ENCODE peak calls at places on chromosomes 12 and 14, in eight cellular contexts. T is tibial nerve; K is CD8-positive, alpha-beta T cell; F is astrocyte; C is cardiac muscle cell; N is fibroblast of lung; R is right atrium auricular region; J is lower lobe of right lung. G is an unnamed sample.

GRCh38 chr12:25186788-25187397 is 8.1 kb downstream of the DNAI7 start:
- DNase-seq in K (no peak), T (no peak), R (no peak), F (peak; percentile 67), N (peak; percentile 73), C (no peak), J (no peak), G (no peak)

GRCh38 chr12:48118491-48118890 is 673 bp upstream of the PFKM start:
- DNase-seq in K (no peak), F (no peak), C (peak; percentile 11), J (no peak), T (no peak), R (no peak), N (no peak), G (no peak)

GRCh38 chr12:51888316-51889215 is 663 bp downstream of the ANKRD33 start:
- DNase-seq in C (no peak), N (no peak), F (no peak), T (no peak), J (no peak), R (no peak), K (no peak), G (no peak)

GRCh38 chr12:25682421-25682820 is 129.3 kb upstream of the LMNTD1 start:
- DNase-seq in K (no peak), F (no peak), T (no peak), C (no peak), N (peak; percentile 13), J (no peak), R (no peak), G (no peak)

GRCh38 chr12:15584366-15585041 is 204.7 kb downstream of the EPS8 start:
- DNase-seq in J (no peak), F (peak; percentile 53), R (no peak), K (no peak), T (no peak), N (peak; percentile 71), C (peak; percentile 87), G (no peak)

GRCh38 chr12:1552978-1553471 is 41.4 kb downstream of the FBXL14 start:
- DNase-seq in F (peak; percentile 18), N (no peak), K (no peak), C (no peak), R (no peak), T (no peak), J (no peak), G (no peak)

GRCh38 chr12:115767921-115768320 is 509.6 kb downstream of the MED13L start:
- DNase-seq in K (no peak), N (no peak), R (no peak), F (no peak), C (no peak), J (no peak), T (no peak), G (no peak)

GRCh38 chr12:28909291-28909690 is 239.8 kb upstream of the FAR2 start:
- DNase-seq in F (peak; percentile 47), R (no peak), J (no peak), T (no peak), K (no peak), N (peak; percentile 60), C (no peak), G (no peak)

GRCh38 chr12:49930515-49931288 is 19.8 kb upstream of the AQP2 start:
- DNase-seq in R (no peak), N (peak; percentile 72), J (no peak), K (no peak), C (peak; percentile 69), T (no peak), F (peak; percentile 68), G (no peak)

GRCh38 chr12:84891106-84891838 is 21.3 kb downstream of the SLC6A15 start:
- DNase-seq in J (no peak), C (peak; percentile 14), F (no peak), R (no peak), N (no peak), T (no peak), K (no peak), G (no peak)

GRCh38 chr12:102769323-102769916 is 147.6 kb downstream of the PAH start:
- DNase-seq in R (peak; percentile 79), K (no peak), T (peak; percentile 55), F (peak; percentile 26), N (peak; percentile 38), C (peak; percentile 76), J (no peak), G (peak; percentile 36)

GRCh38 chr14:44847910-44848309 is 113.8 kb downstream of the KLHL28 start:
- DNase-seq in J (no peak), R (no peak), C (peak; percentile 22), K (no peak), N (peak; percentile 46), T (no peak), F (peak; percentile 42), G (no peak)

GRCh38 chr12:53791735-53792326 is 40.1 kb upstream of the CISTR start:
- DNase-seq in N (no peak), J (no peak), T (no peak), K (no peak), F (no peak), R (no peak), C (no peak), G (no peak)

GRCh38 chr12:30047499-30048262 is 263.9 kb upstream of the TMTC1 start:
- DNase-seq in J (no peak), N (peak; percentile 74), K (no peak), T (no peak), R (no peak), C (peak; percentile 65), F (peak; percentile 67), G (no peak)

GRCh38 chr12:58811346-58811745 is 109.0 kb downstream of the LRIG3 start:
- DNase-seq in R (no peak), J (no peak), C (no peak), N (no peak), T (no peak), F (no peak), K (no peak), G (peak; percentile 30)

GRCh38 chr14:34874386-34875030 is 652 bp downstream of the BAZ1A start:
- DNase-seq in R (no peak), N (peak; percentile 51), J (peak; percentile 77), F (peak; percentile 11), C (peak; percentile 56), T (peak; percentile 23), K (peak; percentile 28), G (peak; percentile 50)

GRCh38 chr14:99212199-99212598 is 59.8 kb downstream of the BCL11B start:
- DNase-seq in R (no peak), N (no peak), F (no peak), K (no peak), C (no peak), J (no peak), T (no peak), G (no peak)

GRCh38 chr14:90281261-90281660 is 24.9 kb downstream of the PSMC1 start:
- DNase-seq in F (peak; percentile 84), K (no peak), R (no peak), J (no peak), N (peak; percentile 90), T (no peak), C (peak; percentile 54), G (no peak)

GRCh38 chr14:101063121-101063520 is 159.6 kb upstream of the RTL1 start:
- DNase-seq in N (no peak), R (no peak), J (no peak), F (no peak), K (no peak), C (no peak), T (no peak), G (no peak)

GRCh38 chr12:2498961-2499500 is 295.7 kb upstream of the FKBP4 start:
- DNase-seq in F (no peak), K (no peak), N (no peak), R (no peak), C (no peak), T (no peak), J (no peak), G (no peak)

GRCh38 chr14:23058654-23059504 is 1.6 kb upstream of the CDH24 start:
- DNase-seq in C (no peak), R (no peak), T (no peak), F (no peak), N (no peak), K (no peak), J (no peak), G (no peak)

GRCh38 chr14:58992935-58993334 is 195.5 kb upstream of the DAAM1 start:
- DNase-seq in F (no peak), N (no peak), K (no peak), C (no peak), T (no peak), R (no peak), J (no peak), G (no peak)

GRCh38 chr14:71076472-71076871 is 169.2 kb downstream of the PCNX1 start:
- DNase-seq in F (no peak), K (no peak), T (no peak), C (no peak), J (no peak), R (no peak), N (no peak), G (no peak)

GRCh38 chr14:78700236-78700635 is 530.1 kb downstream of the NRXN3 start:
- DNase-seq in F (no peak), C (no peak), N (no peak), T (no peak), K (no peak), J (no peak), R (no peak), G (no peak)
- TF ChIP-seq CTCF in F (no peak), C (no peak), N (no peak), T (no peak), K (no peak), J (no peak), R (no peak), G (no peak)

DNA sequence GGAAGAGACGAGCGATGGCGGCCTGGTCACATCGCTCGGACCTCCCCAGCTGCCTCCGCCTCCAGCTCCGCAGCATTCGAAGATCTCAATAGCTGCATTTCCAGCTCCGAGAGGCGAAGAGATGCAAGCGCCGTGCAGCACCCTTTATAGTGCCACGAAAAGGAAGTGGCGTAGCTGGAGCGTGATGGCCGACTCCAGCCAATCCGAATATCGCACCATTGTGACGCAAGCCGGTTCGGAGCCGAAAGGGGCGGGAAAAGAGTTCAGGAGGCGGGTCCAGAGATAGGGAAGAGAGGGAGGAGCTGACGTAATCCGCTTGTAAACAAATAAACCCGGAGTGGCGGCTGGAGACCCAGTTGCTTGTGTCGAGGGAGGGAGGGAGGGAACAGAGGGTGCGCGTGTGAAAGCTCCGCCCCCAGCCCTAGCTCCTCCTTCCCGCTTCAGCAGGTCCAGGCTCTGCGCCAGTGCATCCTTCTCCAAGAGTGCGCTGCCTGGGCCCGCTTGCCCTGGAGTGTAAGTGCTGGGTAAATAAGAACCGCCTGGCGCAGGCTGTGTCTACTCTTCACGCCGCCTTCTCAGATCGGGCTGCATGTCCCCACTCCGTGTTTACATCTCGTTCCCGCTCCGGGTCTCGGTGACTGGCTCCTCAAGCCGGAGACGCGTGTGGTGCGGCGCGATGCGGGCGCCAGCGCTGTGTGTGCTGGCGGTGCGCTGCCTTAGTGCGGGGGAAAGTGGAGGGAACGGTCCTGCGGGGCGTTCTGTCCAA is at the start of gene BTG1:
- DNase-seq in T (peak; percentile 98), J (peak; percentile 99), C (peak; percentile 100), N (peak; percentile 100), F (peak; percentile 99), K (peak; percentile 98), R (peak; percentile 100), G (peak; percentile 99)
- H3K4me3 ChIP-seq in T (peak within 1 kb of the TSS; percentile 97), J (peak within 1 kb of the TSS; percentile 87), C (peak within 1 kb of the TSS; percentile 99), N (peak within 1 kb of the TSS; percentile 87), F (peak within 1 kb of the TSS; percentile 92), K (peak within 1 kb of the TSS; percentile 95), R (peak within 1 kb of the TSS; percentile 84), G (peak within 1 kb of the TSS; percentile 84)

GRCh38 chr12:113155060-113155459 is 5.5 kb downstream of the CFAP73 start:
- DNase-seq in R (no peak), F (no peak), T (no peak), C (no peak), K (no peak), N (no peak), J (no peak), G (no peak)
- H3K27me3 ChIP-seq in R (peaks cover 7% of the 10 kb centered on the region), F (peaks cover 19% of the 10 kb centered on the region), T (peaks cover 45% of the 10 kb centered on the region), C (peaks cover 59% of the 10 kb centered on the region), K (no peaks in the 10 kb centered on the region), N (peaks cover 25% of the 10 kb centered on the region), J (peaks cover 55% of the 10 kb centered on the region), G (no peaks in the 10 kb centered on the region)

GRCh38 chr14:50109342-50109741 is 7.0 kb downstream of the VCPKMT start:
- DNase-seq in C (peak; percentile 40), K (no peak), R (no peak), J (no peak), N (peak; percentile 14), F (no peak), T (no peak), G (no peak)
- TF ChIP-seq CTCF in C (peak; percentile 41), K (no peak), R (no peak), J (no peak), N (no peak), F (peak; percentile 51), T (no peak), G (no peak)